ENCODE peak calls at places on chromosomes 6 and 20, in seven cellular contexts. J is psoas muscle; F is KG1; L is HTR-8/SVneo; Y is IMR-90; P is activated CD4-positive, alpha-beta T cell treated with anti-CD3 and anti-CD28 coated beads, Interleukin-2, amount 50 U/mL, for 48 hours; V is non-pigmented ciliary epithelial cell. R is an unnamed sample.

GRCh38 chr20:4038047-4038459 is 22.7 kb upstream of the RNF24 start:
- DNase-seq in J (peak), P (peak), V (no peak), L (peak), F (peak), Y (peak), R (peak)

GRCh38 chr6:19836799-19837510 is at the start of gene ID4:
- DNase-seq in F (no peak), Y (peak), J (peak), L (peak), P (no peak), V (peak), R (peak)

GRCh38 chr20:34705383-34706021 is 1.4 kb downstream of the TP53INP2 start:
- DNase-seq in J (no peak), P (no peak), V (no peak), L (no peak), Y (peak), F (no peak), R (peak)

GRCh38 chr6:157143171-157143884 is 180.0 kb downstream of the TMEM242 start:
- DNase-seq in F (no peak), Y (peak), J (no peak), V (no peak), L (no peak), P (peak), R (no peak)

GRCh38 chr6:135936606-135937005 is 85.1 kb downstream of the PDE7B start:
- DNase-seq in V (peak), F (no peak), Y (peak), P (no peak), L (peak), J (no peak), R (no peak)

GRCh38 chr20:24751551-24751950 is 197.5 kb upstream of the CST7 start:
- DNase-seq in F (no peak), L (no peak), P (no peak), J (no peak), Y (no peak), V (no peak), R (no peak)

GRCh38 chr6:123962508-123962907 is 158.8 kb downstream of the NKAIN2 start:
- DNase-seq in V (no peak), J (no peak), P (no peak), L (no peak), Y (no peak), F (no peak), R (no peak)

GRCh38 chr20:45322952-45323383 is 14.9 kb upstream of the MATN4 start:
- DNase-seq in F (no peak), J (peak), V (no peak), Y (peak), L (peak), P (no peak), R (no peak)

GRCh38 chr20:20009784-20010253 is 7.3 kb upstream of the NAA20 start:
- DNase-seq in P (no peak), F (no peak), L (no peak), Y (no peak), V (no peak), J (no peak), R (no peak)

GRCh38 chr20:34473262-34473883 is 42.8 kb upstream of the DYNLRB1 start:
- DNase-seq in F (no peak), P (peak), J (peak), V (no peak), L (peak), Y (peak), R (no peak)

GRCh38 chr6:27772261-27773001 is 139.8 kb downstream of the OR2B2 start:
- DNase-seq in J (peak), P (peak), L (peak), V (no peak), Y (peak), F (peak), R (peak)

GRCh38 chr6:49513153-49513989 is 13.6 kb downstream of the GLYATL3 start:
- DNase-seq in P (no peak), V (no peak), F (no peak), Y (peak), L (no peak), J (no peak), R (no peak)

GRCh38 chr6:153618371-153619328 is 420.4 kb upstream of the OPRM1 start:
- DNase-seq in L (no peak), V (no peak), F (no peak), Y (no peak), J (no peak), P (no peak), R (no peak)

GRCh38 chr6:149318581-149319286 is 1.2 kb downstream of the TAB2 start:
- DNase-seq in L (no peak), J (no peak), F (peak), Y (no peak), V (no peak), P (no peak), R (no peak)

GRCh38 chr6:133567656-133568055 is 321.3 kb upstream of the TCF21 start:
- DNase-seq in V (no peak), J (no peak), P (no peak), Y (peak), F (no peak), L (no peak), R (no peak)

GRCh38 chr6:113995632-113996031 is 24.7 kb upstream of the HDAC2 start:
- DNase-seq in Y (peak), J (peak), V (peak), L (peak), F (no peak), P (no peak), R (no peak)

GRCh38 chr20:57388953-57389694 is 2.1 kb upstream of the RBM38 start:
- DNase-seq in V (no peak), Y (peak), P (peak), F (no peak), J (peak), L (no peak), R (peak)

GRCh38 chr6:70274338-70274737 is 28.5 kb downstream of the COL9A1 start:
- DNase-seq in J (no peak), L (no peak), P (no peak), V (no peak), F (no peak), Y (no peak), R (no peak)

GRCh38 chr6:33425668-33426577 is 6.1 kb downstream of the SYNGAP1 start:
- DNase-seq in P (peak), F (peak), V (no peak), L (peak), J (peak), Y (peak), R (peak)

GRCh38 chr6:100230976-100231316 is 233.8 kb downstream of the SIM1 start:
- DNase-seq in Y (peak), V (no peak), P (no peak), F (no peak), J (no peak), L (peak), R (no peak)

R was measured in Right ventricle myocardium inferior.